ENCODE peak calls at places on chromosomes 13 and 19, in four cellular contexts. O is heart right ventricle, D is neuronal stem cell, F is upper lobe of right lung. C is an unnamed sample.

GRCh38 chr19:41912899-41913475 is 15.3 kb downstream of the ERFL start:
- DNase-seq in F (no peak), D (no peak), O (no peak), C (no peak)

GRCh38 chr13:67238277-67238859 is 8.2 kb upstream of the PCDH9 start:
- DNase-seq in D (peak; percentile 31), O (no peak), F (no peak), C (no peak)

GRCh38 chr13:84812078-84812477 is 929.8 kb upstream of the SLITRK1 start:
- DNase-seq in D (no peak), O (no peak), F (no peak), C (no peak)

GRCh38 chr19:28493881-28494280 is 719.1 kb downstream of the UQCRFS1 start:
- DNase-seq in O (no peak), D (peak; percentile 73), F (no peak), C (no peak)

GRCh38 chr19:13053761-13054604 is 48.7 kb downstream of the LYL1 start:
- DNase-seq in F (peak; percentile 90), O (peak; percentile 93), D (peak; percentile 69), C (peak; percentile 56)

GRCh38 chr19:43765109-43765876 is 10.5 kb upstream of the SMG9 start:
- DNase-seq in D (no peak), O (peak; percentile 32), F (peak; percentile 73), C (no peak)

GRCh38 chr19:34126966-34127365 is 45.3 kb upstream of the LSM14A start:
- DNase-seq in F (no peak), O (no peak), D (no peak), C (no peak)

GRCh38 chr19:45768644-45769053 is 403 bp downstream of the SIX5 start:
- DNase-seq in F (no peak), O (peak; percentile 55), D (no peak), C (no peak)

GRCh38 chr19:49718511-49718910 is 27.6 kb downstream of the CPT1C start:
- DNase-seq in O (no peak), D (no peak), F (no peak), C (no peak)

GRCh38 chr13:75353786-75354193 is 128.2 kb downstream of the TBC1D4 start:
- DNase-seq in O (no peak), F (no peak), D (no peak), C (no peak)

GRCh38 chr19:40247735-40248262 is 21.3 kb upstream of the CCNP start:
- DNase-seq in O (no peak), D (no peak), F (no peak), C (no peak)

GRCh38 chr19:48501961-48502719 is 9.5 kb downstream of the LMTK3 start:
- DNase-seq in F (peak; percentile 97), O (no peak), D (peak; percentile 96), C (no peak)

GRCh38 chr13:113047587-113047986 is 58.0 kb upstream of the F7 start:
- DNase-seq in D (no peak), F (no peak), O (peak; percentile 6), C (no peak)

GRCh38 chr13:113049981-113050380 is 55.6 kb upstream of the F7 start:
- DNase-seq in F (no peak), D (no peak), O (peak; percentile 1), C (no peak)

GRCh38 chr13:113048766-113049165 is 56.8 kb upstream of the F7 start:
- DNase-seq in O (peak; percentile 3), F (no peak), D (no peak), C (no peak)

GRCh38 chr13:113050856-113051431 is 54.6 kb upstream of the F7 start:
- DNase-seq in D (no peak), F (no peak), O (peak; percentile 9), C (no peak)

DNA sequence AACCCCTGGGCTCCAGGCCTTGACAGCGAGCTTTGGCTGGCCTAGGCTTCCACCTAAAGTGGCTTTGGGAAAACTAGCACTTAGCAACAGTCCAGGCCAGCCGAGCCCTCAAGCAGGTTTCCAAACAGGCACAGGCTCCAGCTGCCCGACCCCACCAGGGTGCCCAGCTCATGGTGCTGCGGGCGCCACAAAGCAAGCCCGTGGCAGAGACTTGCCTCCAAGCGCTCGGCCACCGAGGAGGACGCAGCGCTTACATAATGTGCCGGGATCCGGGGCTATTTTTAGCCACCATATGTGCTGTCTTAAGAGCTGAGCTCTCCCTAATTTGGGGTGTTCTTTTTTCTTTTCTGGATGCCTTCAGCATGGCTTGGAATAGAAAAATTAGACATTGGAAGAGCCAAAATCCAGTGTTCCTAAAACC is 56.1 kb upstream of the F7 start:
- DNase-seq in F (no peak), D (no peak), O (peak; percentile 34), C (peak; percentile 26)
- H3K27ac ChIP-seq in F (no peak overlapping the region), D (no peak overlapping the region), O (no peak overlapping the region), C (peak overlapping the region; percentile 33)

DNA sequence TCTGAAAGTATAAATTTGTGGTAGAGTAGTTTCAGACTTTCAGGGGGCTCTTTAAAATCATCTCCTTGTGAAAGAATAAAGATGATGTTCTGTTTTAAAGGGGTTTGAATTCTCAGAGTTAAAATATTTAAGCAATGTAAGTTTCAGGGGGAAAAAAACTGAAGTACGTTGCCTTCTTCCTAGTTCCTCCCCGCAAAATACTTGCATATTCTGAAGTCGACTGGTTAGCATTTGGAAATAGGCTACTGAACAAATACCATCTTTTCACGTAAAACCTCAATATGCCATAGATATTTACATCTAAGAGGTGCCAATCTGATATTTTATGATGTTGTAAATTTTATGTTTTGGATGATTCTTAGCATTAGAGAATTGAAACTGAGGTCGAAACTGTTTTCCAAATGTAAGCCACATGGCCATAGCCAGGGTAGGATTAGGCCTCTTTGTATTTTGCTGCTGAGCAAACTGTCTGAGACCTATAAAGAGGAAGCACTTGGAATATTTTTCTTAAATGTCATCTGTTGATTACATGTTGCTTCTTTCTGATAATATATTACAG is 138.3 kb downstream of the FLT1 start:
- DNase-seq in D (no peak), F (no peak), O (no peak), C (no peak)
- H3K27ac ChIP-seq in D (no peak overlapping the region), F (no peak overlapping the region), O (peak overlapping the region; percentile 41), C (no peak overlapping the region)

DNA sequence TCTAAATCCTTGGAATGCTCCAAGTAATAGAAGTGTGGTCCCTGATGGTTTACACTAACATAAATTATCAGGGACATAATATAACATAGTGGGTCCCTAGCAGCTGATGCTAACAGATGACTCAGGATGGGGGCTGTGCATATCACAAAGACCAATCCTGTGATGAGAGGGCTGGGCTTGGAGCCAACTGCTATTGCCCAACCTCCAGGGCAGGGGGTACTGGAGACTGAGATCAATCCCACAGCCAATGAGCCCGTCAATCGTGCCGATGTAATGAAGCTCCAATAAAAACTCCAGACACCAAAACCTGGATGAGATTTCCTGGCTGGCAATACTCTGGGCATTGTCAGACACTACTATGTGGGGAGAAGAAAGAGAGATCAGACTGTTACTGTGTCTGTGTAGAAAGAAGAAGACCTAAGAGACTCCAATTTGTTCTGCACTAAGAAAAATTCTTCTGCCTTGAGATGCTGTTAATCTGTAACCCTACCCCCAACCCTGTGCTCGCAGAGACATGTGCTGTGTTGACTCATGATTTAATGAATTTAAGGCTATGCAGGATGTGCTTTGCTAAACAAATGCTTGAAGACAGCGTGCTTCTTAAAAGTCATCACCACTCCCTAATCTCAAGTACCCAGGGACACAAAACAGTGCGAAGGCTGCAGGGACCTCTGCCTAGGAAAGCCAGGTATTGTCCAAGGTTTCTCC is 33.4 kb downstream of the ABCC4 start:
- DNase-seq in D (no peak), O (no peak), F (no peak), C (no peak)
- H3K27ac ChIP-seq in D (no peak overlapping the region), O (no peak overlapping the region), F (peak overlapping the region; percentile 26), C (no peak overlapping the region)

DNA sequence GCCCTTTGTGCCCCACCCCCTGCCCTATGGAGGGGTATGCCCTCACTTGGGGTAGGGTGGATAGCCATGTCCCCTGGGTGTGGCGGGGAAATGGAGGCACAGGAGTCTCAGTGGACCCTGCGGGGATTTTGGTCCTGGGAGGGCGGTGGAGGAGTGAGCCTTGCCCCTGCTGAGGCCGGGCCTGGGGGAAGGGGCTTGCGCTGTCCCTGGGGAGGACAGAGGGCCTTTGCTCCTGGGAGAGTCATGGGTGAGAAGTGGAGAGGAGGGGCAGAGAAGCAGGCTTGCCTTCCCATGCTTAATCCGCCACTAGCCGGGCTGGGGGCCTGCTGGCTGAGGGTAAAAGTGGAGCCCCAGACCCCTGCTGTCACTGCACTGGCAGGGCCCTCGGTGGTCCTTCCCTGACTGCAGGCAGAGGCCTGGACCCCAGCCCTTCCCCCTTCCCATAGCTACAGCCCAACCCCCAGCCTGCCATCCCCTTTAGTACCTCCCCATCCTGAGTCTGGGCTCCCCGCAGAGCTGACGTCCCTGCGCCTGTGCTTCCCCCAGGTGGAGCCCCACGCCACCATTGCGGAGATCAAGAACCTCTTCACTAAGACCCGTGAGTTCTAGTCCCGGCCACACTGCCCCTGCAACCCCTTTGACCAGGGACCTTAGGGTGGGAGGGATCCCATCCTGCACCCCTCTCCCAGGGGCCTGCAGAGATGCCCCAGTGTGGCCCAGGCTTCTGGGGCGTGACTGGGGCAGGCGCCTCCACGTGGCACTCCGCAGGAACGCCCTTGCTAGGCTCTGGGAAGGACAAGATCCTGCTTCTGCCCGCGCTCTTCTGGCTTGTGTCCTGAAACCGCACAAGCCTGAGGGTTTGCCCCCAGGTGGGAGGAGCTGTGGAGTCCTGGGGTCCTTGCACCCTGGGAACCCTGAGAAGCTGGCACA is 8.9 kb downstream of the NDUFB7 start:
- DNase-seq in O (peak; percentile 22), D (no peak), F (no peak), C (no peak)
- H3K27ac ChIP-seq in O (peak overlapping the region; percentile 79), D (no peak overlapping the region), F (no peak overlapping the region), C (peak overlapping the region; percentile 89)

GRCh38 chr13:50838031-50838430 is 5.5 kb downstream of the DLEU7 start:
- DNase-seq in O (no peak), D (no peak), F (no peak), C (no peak)
- H3K27ac ChIP-seq in O (no peak overlapping the region), D (no peak overlapping the region), F (no peak overlapping the region), C (no peak overlapping the region)

GRCh38 chr19:15180451-15181390 is 20.1 kb downstream of the NOTCH3 start:
- DNase-seq in D (no peak), O (peak; percentile 54), F (peak; percentile 87), C (no peak)
- H3K27ac ChIP-seq in D (no peak overlapping the region), O (no peak overlapping the region), F (no peak overlapping the region), C (no peak overlapping the region)

DNA sequence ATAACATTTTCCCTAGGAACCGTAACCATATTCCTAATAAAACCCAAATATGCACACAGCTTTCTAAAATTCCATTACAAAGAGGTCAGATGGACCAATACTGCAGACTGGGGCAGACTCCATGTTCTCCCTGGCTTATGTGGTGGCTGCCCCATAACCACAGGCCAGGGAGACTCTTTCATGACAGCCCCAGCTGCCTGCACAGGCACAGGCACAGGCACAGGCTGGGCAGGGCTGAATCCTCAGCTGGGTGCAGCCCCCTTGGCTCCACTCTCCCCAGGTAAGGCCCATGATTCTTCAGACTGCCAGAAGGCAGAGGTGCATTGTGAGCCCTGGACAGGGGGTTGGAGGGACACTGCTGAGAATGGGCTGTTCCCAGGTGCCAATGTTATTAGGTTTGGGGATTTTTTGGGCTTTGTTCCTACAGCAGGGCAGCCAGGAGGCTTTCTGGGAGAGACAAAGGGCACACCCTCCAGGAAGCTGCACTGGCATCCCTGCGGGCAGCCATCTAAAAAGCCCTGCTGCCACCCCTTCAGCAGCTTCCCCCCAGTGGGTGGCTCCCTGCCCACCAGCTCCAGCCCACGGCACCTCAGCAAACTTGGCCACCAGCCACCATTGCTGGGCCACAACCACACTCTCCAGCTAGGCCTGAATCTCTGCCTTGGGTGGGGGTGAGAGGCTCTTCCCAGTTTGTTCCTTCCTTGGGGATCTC is 20.0 kb downstream of the DOCK9 start:
- DNase-seq in F (no peak), O (no peak), D (no peak), C (no peak)
- H3K27ac ChIP-seq in F (no peak overlapping the region), O (no peak overlapping the region), D (no peak overlapping the region), C (no peak overlapping the region)

C was measured in substantia nigra.